ENCODE peak calls at places on chromosomes 11 and 22, in five cellular contexts. One of them, this sample, is unnamed. For H3K9me3, the result is how much of the 10 kb centered on the place peaks cover.

GRCh38 chr11:125517116-125517804 is 21.2 kb upstream of the FEZ1 start:
- DNase-seq in prostate gland: no peak
- DNase-seq in breast epithelium: no peak
- DNase-seq in SJCRH30: peak
- DNase-seq in cardiac muscle cell: peak
- DNase-seq in this sample: no peak

GRCh38 chr22:29503811-29504372 is 23.9 kb downstream of the NEFH start:
- DNase-seq in prostate gland: peak
- DNase-seq in breast epithelium: no peak
- DNase-seq in SJCRH30: peak
- DNase-seq in cardiac muscle cell: peak
- DNase-seq in this sample: peak

GRCh38 chr22:39997939-39998726 is 3.4 kb downstream of the FAM83F start:
- DNase-seq in prostate gland: peak
- DNase-seq in breast epithelium: peak
- DNase-seq in SJCRH30: peak
- DNase-seq in cardiac muscle cell: peak
- DNase-seq in this sample: peak

GRCh38 chr11:130908770-130909625 is 7.3 kb downstream of the SNX19 start:
- DNase-seq in prostate gland: no peak
- DNase-seq in breast epithelium: no peak
- DNase-seq in SJCRH30: no peak
- DNase-seq in cardiac muscle cell: peak
- DNase-seq in this sample: no peak

GRCh38 chr11:104581246-104581980 is 316.8 kb downstream of the CASP12 start:
- DNase-seq in prostate gland: no peak
- DNase-seq in breast epithelium: no peak
- DNase-seq in SJCRH30: no peak
- DNase-seq in cardiac muscle cell: no peak
- DNase-seq in this sample: no peak

GRCh38 chr11:68469122-68469521 is 8.6 kb downstream of the PPP6R3 start:
- DNase-seq in prostate gland: no peak
- DNase-seq in breast epithelium: no peak
- DNase-seq in SJCRH30: no peak
- DNase-seq in cardiac muscle cell: peak
- DNase-seq in this sample: no peak

GRCh38 chr11:30128269-30128932 is 102.4 kb upstream of the FSHB start:
- DNase-seq in prostate gland: peak
- DNase-seq in breast epithelium: no peak
- DNase-seq in SJCRH30: peak
- DNase-seq in cardiac muscle cell: peak
- DNase-seq in this sample: no peak

GRCh38 chr11:106286881-106287504 is 209.5 kb downstream of the AASDHPPT start:
- DNase-seq in prostate gland: no peak
- DNase-seq in breast epithelium: no peak
- DNase-seq in SJCRH30: peak
- DNase-seq in cardiac muscle cell: no peak
- DNase-seq in this sample: peak

GRCh38 chr11:69922015-69922595 is 102.9 kb upstream of the FGF3 start:
- DNase-seq in prostate gland: no peak
- DNase-seq in breast epithelium: no peak
- DNase-seq in SJCRH30: no peak
- DNase-seq in cardiac muscle cell: no peak
- DNase-seq in this sample: no peak

GRCh38 chr22:32494971-32495370 is 20.4 kb downstream of the FBXO7 start:
- DNase-seq in prostate gland: no peak
- DNase-seq in breast epithelium: no peak
- DNase-seq in SJCRH30: no peak
- DNase-seq in cardiac muscle cell: no peak
- DNase-seq in this sample: no peak

GRCh38 chr11:122007611-122008071 is 108.4 kb downstream of the BLID start:
- DNase-seq in prostate gland: peak
- DNase-seq in breast epithelium: peak
- DNase-seq in SJCRH30: peak
- DNase-seq in cardiac muscle cell: peak
- DNase-seq in this sample: no peak

GRCh38 chr11:35412285-35412684 is 7.1 kb downstream of the SLC1A2 start:
- DNase-seq in prostate gland: no peak
- DNase-seq in breast epithelium: no peak
- DNase-seq in SJCRH30: peak
- DNase-seq in cardiac muscle cell: peak
- DNase-seq in this sample: no peak

GRCh38 chr11:69950120-69950519 is 128.0 kb upstream of the ANO1 start:
- DNase-seq in prostate gland: no peak
- DNase-seq in breast epithelium: no peak
- DNase-seq in SJCRH30: peak
- DNase-seq in cardiac muscle cell: no peak
- DNase-seq in this sample: peak

GRCh38 chr11:122108192-122108799 is 7.7 kb downstream of the BLID start:
- DNase-seq in prostate gland: no peak
- DNase-seq in breast epithelium: no peak
- DNase-seq in SJCRH30: peak
- DNase-seq in cardiac muscle cell: peak
- DNase-seq in this sample: peak

GRCh38 chr11:71433648-71434450 is 14.3 kb downstream of the DHCR7 start:
- DNase-seq in prostate gland: peak
- DNase-seq in breast epithelium: peak
- DNase-seq in SJCRH30: no peak
- DNase-seq in cardiac muscle cell: peak
- DNase-seq in this sample: no peak

GRCh38 chr11:118649941-118650340 is 29.5 kb downstream of the TREH start:
- DNase-seq in prostate gland: no peak
- DNase-seq in breast epithelium: no peak
- DNase-seq in SJCRH30: no peak
- DNase-seq in cardiac muscle cell: no peak
- DNase-seq in this sample: no peak

GRCh38 chr22:42473484-42474193 is 41.4 kb upstream of the NFAM1 start:
- DNase-seq in prostate gland: peak
- DNase-seq in breast epithelium: no peak
- DNase-seq in SJCRH30: peak
- DNase-seq in cardiac muscle cell: peak
- DNase-seq in this sample: peak

GRCh38 chr11:120883404-120884135 is 140.3 kb upstream of the TBCEL start:
- DNase-seq in prostate gland: peak
- DNase-seq in breast epithelium: no peak
- DNase-seq in SJCRH30: no peak
- DNase-seq in cardiac muscle cell: peak
- DNase-seq in this sample: no peak

GRCh38 chr11:47000033-47000432 is 63.5 kb downstream of the CSTPP1 start:
- DNase-seq in prostate gland: no peak
- DNase-seq in breast epithelium: no peak
- DNase-seq in SJCRH30: no peak
- DNase-seq in cardiac muscle cell: peak
- DNase-seq in this sample: no peak

GRCh38 chr11:116193321-116194114 is 579.3 kb downstream of the BUD13 start:
- DNase-seq in prostate gland: peak
- DNase-seq in breast epithelium: peak
- DNase-seq in SJCRH30: peak
- DNase-seq in cardiac muscle cell: peak
- DNase-seq in this sample: peak

GRCh38 chr11:68461284-68461861 is 821 bp downstream of the PPP6R3 start:
- DNase-seq in prostate gland: no peak
- DNase-seq in breast epithelium: no peak
- DNase-seq in SJCRH30: peak
- DNase-seq in cardiac muscle cell: peak
- DNase-seq in this sample: no peak

GRCh38 chr11:73359930-73360742 is 16.1 kb upstream of the RELT start:
- DNase-seq in prostate gland: no peak
- DNase-seq in breast epithelium: no peak
- DNase-seq in SJCRH30: peak
- DNase-seq in cardiac muscle cell: peak
- DNase-seq in this sample: peak

GRCh38 chr11:116578971-116579687 is 193.7 kb downstream of the BUD13 start:
- DNase-seq in prostate gland: no peak
- DNase-seq in breast epithelium: peak
- DNase-seq in SJCRH30: no peak
- DNase-seq in cardiac muscle cell: peak
- DNase-seq in this sample: no peak

GRCh38 chr11:120169981-120170698 is 32.2 kb upstream of the TRIM29 start:
- DNase-seq in prostate gland: no peak
- DNase-seq in breast epithelium: no peak
- DNase-seq in SJCRH30: no peak
- DNase-seq in cardiac muscle cell: no peak
- DNase-seq in this sample: no peak

GRCh38 chr22:34850010-34850409 is 215.9 kb upstream of the ISX start:
- DNase-seq in prostate gland: no peak
- DNase-seq in breast epithelium: no peak
- DNase-seq in SJCRH30: peak
- DNase-seq in cardiac muscle cell: no peak
- DNase-seq in this sample: no peak

GRCh38 chr11:77188912-77189491 is 61.0 kb downstream of the MYO7A start:
- DNase-seq in prostate gland: no peak
- DNase-seq in breast epithelium: no peak
- DNase-seq in SJCRH30: peak
- DNase-seq in cardiac muscle cell: no peak
- DNase-seq in this sample: no peak

GRCh38 chr22:41289681-41290080 is 3.7 kb upstream of the RANGAP1 start:
- DNase-seq in prostate gland: no peak
- DNase-seq in breast epithelium: no peak
- DNase-seq in SJCRH30: no peak
- DNase-seq in cardiac muscle cell: no peak
- DNase-seq in this sample: no peak

GRCh38 chr11:130616578-130616977 is 168.1 kb downstream of the ADAMTS15 start:
- DNase-seq in prostate gland: no peak
- DNase-seq in breast epithelium: no peak
- DNase-seq in SJCRH30: no peak
- DNase-seq in cardiac muscle cell: no peak
- DNase-seq in this sample: no peak

GRCh38 chr22:41526802-41527799 is 17.2 kb downstream of the POLR3H start:
- DNase-seq in prostate gland: no peak
- DNase-seq in breast epithelium: no peak
- DNase-seq in SJCRH30: peak
- DNase-seq in cardiac muscle cell: peak
- DNase-seq in this sample: peak

GRCh38 chr22:36256474-36256873 is 3.5 kb downstream of the APOL1 start:
- DNase-seq in prostate gland: no peak
- DNase-seq in breast epithelium: no peak
- DNase-seq in SJCRH30: no peak
- DNase-seq in cardiac muscle cell: no peak
- DNase-seq in this sample: no peak

GRCh38 chr11:64850979-64851567 is 6.6 kb upstream of the CDC42BPG start:
- DNase-seq in prostate gland: no peak
- DNase-seq in breast epithelium: no peak
- DNase-seq in SJCRH30: peak
- DNase-seq in cardiac muscle cell: no peak
- DNase-seq in this sample: no peak
- H3K27ac ChIP-seq in prostate gland: no peak
- H3K27ac ChIP-seq in breast epithelium: peak
- H3K27ac ChIP-seq in SJCRH30: no peak
- H3K27ac ChIP-seq in cardiac muscle cell: no peak
- H3K27ac ChIP-seq in this sample: no peak

DNA sequence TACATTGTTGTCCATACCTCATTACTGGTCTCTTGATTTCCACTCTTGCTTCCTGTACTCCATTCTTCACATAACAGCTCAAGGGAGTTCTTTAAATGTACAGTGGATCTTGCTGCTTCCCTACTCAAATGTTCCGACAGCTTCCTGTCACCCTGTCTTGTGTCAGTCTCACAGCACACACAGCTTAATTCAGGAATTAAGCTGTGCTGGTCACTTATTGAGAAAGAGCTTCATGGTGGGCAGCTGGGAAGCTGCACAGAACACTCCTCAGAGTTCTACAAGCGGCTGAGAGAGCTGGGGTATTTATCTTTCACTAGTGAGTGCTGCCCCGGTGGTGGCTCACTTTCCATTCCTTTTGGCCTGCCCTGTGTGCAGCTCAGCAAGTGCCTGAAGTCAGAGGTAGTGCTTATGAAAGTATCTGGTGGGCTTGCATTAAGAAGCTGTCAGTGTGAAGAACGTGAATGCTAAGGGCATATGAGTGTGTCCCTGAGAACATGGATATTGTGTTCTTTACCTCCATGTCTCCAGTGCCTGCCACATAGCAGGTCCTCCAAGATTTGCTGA is 48.7 kb downstream of the KCNQ1OT1 start:
- DNase-seq in prostate gland: no peak
- DNase-seq in breast epithelium: no peak
- DNase-seq in SJCRH30: no peak
- DNase-seq in cardiac muscle cell: no peak
- DNase-seq in this sample: no peak
- H3K9me3 ChIP-seq in prostate gland: under half
- H3K9me3 ChIP-seq in breast epithelium: under half
- H3K9me3 ChIP-seq in SJCRH30: half or more
- H3K9me3 ChIP-seq in cardiac muscle cell: under half
- H3K9me3 ChIP-seq in this sample: under half

GRCh38 chr22:19039448-19039780 is 82.8 kb downstream of the DGCR2 start:
- DNase-seq in prostate gland: no peak
- DNase-seq in breast epithelium: no peak
- DNase-seq in SJCRH30: no peak
- DNase-seq in cardiac muscle cell: no peak
- DNase-seq in this sample: no peak
- H3K27ac ChIP-seq in prostate gland: no peak
- H3K27ac ChIP-seq in breast epithelium: no peak
- H3K27ac ChIP-seq in SJCRH30: no peak
- H3K27ac ChIP-seq in cardiac muscle cell: no peak
- H3K27ac ChIP-seq in this sample: no peak

GRCh38 chr11:45301537-45302246 is 15.6 kb upstream of the SYT13 start:
- DNase-seq in prostate gland: no peak
- DNase-seq in breast epithelium: no peak
- DNase-seq in SJCRH30: no peak
- DNase-seq in cardiac muscle cell: no peak
- DNase-seq in this sample: no peak

GRCh38 chr11:45303316-45303715 is 17.2 kb upstream of the SYT13 start:
- DNase-seq in prostate gland: no peak
- DNase-seq in breast epithelium: no peak
- DNase-seq in SJCRH30: no peak
- DNase-seq in cardiac muscle cell: no peak
- DNase-seq in this sample: no peak

GRCh38 chr11:45304111-45304991 is 18.2 kb upstream of the SYT13 start:
- DNase-seq in prostate gland: no peak
- DNase-seq in breast epithelium: no peak
- DNase-seq in SJCRH30: no peak
- DNase-seq in cardiac muscle cell: no peak
- DNase-seq in this sample: no peak

GRCh38 chr11:45304992-45305335 is 18.8 kb upstream of the SYT13 start:
- DNase-seq in prostate gland: no peak
- DNase-seq in breast epithelium: no peak
- DNase-seq in SJCRH30: no peak
- DNase-seq in cardiac muscle cell: no peak
- DNase-seq in this sample: no peak

DNA sequence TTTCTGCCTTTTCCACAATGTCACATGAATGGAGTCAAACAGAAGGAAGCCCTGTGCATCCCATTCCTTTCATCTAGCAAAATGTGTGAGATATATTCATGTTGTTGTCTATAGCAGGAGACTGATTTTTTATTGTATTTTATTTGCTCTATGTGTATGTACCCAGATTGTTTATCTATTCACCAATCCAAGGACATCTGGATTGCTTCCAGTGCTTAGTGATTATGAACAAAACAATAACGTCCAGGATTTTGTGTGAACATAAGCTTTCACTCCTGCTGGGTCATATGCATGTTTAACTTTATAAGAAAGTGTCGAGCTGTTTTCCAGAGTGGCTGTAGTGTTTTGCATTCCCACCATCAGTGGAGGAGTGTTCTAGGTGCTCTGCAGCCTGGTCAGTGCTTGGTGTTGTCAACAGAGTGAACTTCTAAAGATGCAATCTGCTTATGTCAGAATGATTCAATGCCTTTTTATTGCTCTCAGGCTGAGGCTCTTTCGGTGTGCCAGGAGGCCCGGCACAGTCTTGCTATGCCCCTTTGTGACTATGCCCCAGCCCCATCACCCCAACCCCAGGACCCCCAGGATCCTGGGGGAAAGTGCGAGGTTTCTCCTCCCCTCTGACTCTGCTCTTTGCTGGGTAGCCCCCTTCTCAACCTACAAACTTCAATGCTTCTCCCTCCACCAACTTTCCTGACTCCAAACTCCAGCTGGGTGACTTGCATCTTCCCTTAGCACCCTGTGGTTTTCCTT is 19.9 kb upstream of the SYT13 start:
- DNase-seq in prostate gland: no peak
- DNase-seq in breast epithelium: no peak
- DNase-seq in SJCRH30: no peak
- DNase-seq in cardiac muscle cell: no peak
- DNase-seq in this sample: no peak
- H3K9me3 ChIP-seq in prostate gland: under half
- H3K9me3 ChIP-seq in breast epithelium: under half
- H3K9me3 ChIP-seq in SJCRH30: under half
- H3K9me3 ChIP-seq in cardiac muscle cell: under half
- H3K9me3 ChIP-seq in this sample: under half